ENCODE peak calls at places on chromosomes 13 and 19, in five cellular contexts. One of them, this sample, is unnamed.

GRCh38 chr13:74974234-74974879 is 507.6 kb downstream of the TBC1D4 start:
- DNase-seq in prostate gland: no peak
- DNase-seq in foreskin keratinocyte: no peak
- DNase-seq in spleen: no peak
- DNase-seq in Peyer's patch: no peak
- DNase-seq in this sample: no peak

GRCh38 chr19:38635483-38636399 is 11.7 kb upstream of the ACTN4 start:
- DNase-seq in prostate gland: no peak
- DNase-seq in foreskin keratinocyte: no peak
- DNase-seq in spleen: no peak
- DNase-seq in Peyer's patch: no peak
- DNase-seq in this sample: no peak

GRCh38 chr19:46697142-46697960 is 19.6 kb downstream of the PRKD2 start:
- DNase-seq in prostate gland: peak; percentile 62
- DNase-seq in foreskin keratinocyte: no peak
- DNase-seq in spleen: peak; percentile 91
- DNase-seq in Peyer's patch: peak; percentile 94
- DNase-seq in this sample: no peak

GRCh38 chr13:41389580-41389979 is 67.8 kb upstream of the RGCC start:
- DNase-seq in prostate gland: no peak
- DNase-seq in foreskin keratinocyte: no peak
- DNase-seq in spleen: no peak
- DNase-seq in Peyer's patch: no peak
- DNase-seq in this sample: no peak

GRCh38 chr19:11446652-11447301 is 11.3 kb downstream of the PRKCSH start:
- DNase-seq in prostate gland: no peak
- DNase-seq in foreskin keratinocyte: no peak
- DNase-seq in spleen: peak; percentile 90
- DNase-seq in Peyer's patch: peak; percentile 58
- DNase-seq in this sample: peak; percentile 47

GRCh38 chr19:384801-385169 is 24.2 kb downstream of the C2CD4C start:
- DNase-seq in prostate gland: no peak
- DNase-seq in foreskin keratinocyte: no peak
- DNase-seq in spleen: peak; percentile 37
- DNase-seq in Peyer's patch: no peak
- DNase-seq in this sample: no peak

GRCh38 chr13:51928231-51928630 is 66.5 kb downstream of the CCDC70 start:
- DNase-seq in prostate gland: no peak
- DNase-seq in foreskin keratinocyte: no peak
- DNase-seq in spleen: no peak
- DNase-seq in Peyer's patch: no peak
- DNase-seq in this sample: no peak

GRCh38 chr19:10888421-10888866 is 17.1 kb downstream of the CARM1 start:
- DNase-seq in prostate gland: peak; percentile 25
- DNase-seq in foreskin keratinocyte: no peak
- DNase-seq in spleen: no peak
- DNase-seq in Peyer's patch: no peak
- DNase-seq in this sample: no peak

GRCh38 chr13:43608400-43609137 is 178.2 kb downstream of the ENOX1 start:
- DNase-seq in prostate gland: no peak
- DNase-seq in foreskin keratinocyte: no peak
- DNase-seq in spleen: no peak
- DNase-seq in Peyer's patch: no peak
- DNase-seq in this sample: no peak

GRCh38 chr19:16268676-16269319 is 55.8 kb upstream of the KLF2 start:
- DNase-seq in prostate gland: no peak
- DNase-seq in foreskin keratinocyte: no peak
- DNase-seq in spleen: no peak
- DNase-seq in Peyer's patch: no peak
- DNase-seq in this sample: no peak

GRCh38 chr19:2097330-2098327 is 914 bp downstream of the IZUMO4 start:
- DNase-seq in prostate gland: peak; percentile 23
- DNase-seq in foreskin keratinocyte: no peak
- DNase-seq in spleen: peak; percentile 89
- DNase-seq in Peyer's patch: no peak
- DNase-seq in this sample: no peak

GRCh38 chr19:35555301-35556005 is 8.0 kb downstream of the ATP4A start:
- DNase-seq in prostate gland: no peak
- DNase-seq in foreskin keratinocyte: no peak
- DNase-seq in spleen: peak; percentile 56
- DNase-seq in Peyer's patch: no peak
- DNase-seq in this sample: no peak

GRCh38 chr19:1959928-1960589 is 19.1 kb downstream of the CSNK1G2 start:
- DNase-seq in prostate gland: no peak
- DNase-seq in foreskin keratinocyte: no peak
- DNase-seq in spleen: no peak
- DNase-seq in Peyer's patch: no peak
- DNase-seq in this sample: no peak

GRCh38 chr13:21676611-21677021 is 5.7 kb downstream of the FGF9 start:
- DNase-seq in prostate gland: no peak
- DNase-seq in foreskin keratinocyte: no peak
- DNase-seq in spleen: no peak
- DNase-seq in Peyer's patch: peak; percentile 63
- DNase-seq in this sample: no peak

GRCh38 chr19:43470288-43470687 is 4.9 kb upstream of the LYPD3 start:
- DNase-seq in prostate gland: no peak
- DNase-seq in foreskin keratinocyte: peak; percentile 56
- DNase-seq in spleen: no peak
- DNase-seq in Peyer's patch: no peak
- DNase-seq in this sample: peak; percentile 95

GRCh38 chr13:51222510-51223283 is 499 bp downstream of the FAM124A start:
- DNase-seq in prostate gland: no peak
- DNase-seq in foreskin keratinocyte: no peak
- DNase-seq in spleen: no peak
- DNase-seq in Peyer's patch: no peak
- DNase-seq in this sample: no peak

GRCh38 chr13:27622102-27622820 is 569 bp downstream of the POLR1D start:
- DNase-seq in prostate gland: peak; percentile 15
- DNase-seq in foreskin keratinocyte: no peak
- DNase-seq in spleen: no peak
- DNase-seq in Peyer's patch: no peak
- DNase-seq in this sample: peak; percentile 6

GRCh38 chr13:98307392-98307743 is 130.3 kb upstream of the RNF113B start:
- DNase-seq in prostate gland: no peak
- DNase-seq in foreskin keratinocyte: no peak
- DNase-seq in spleen: no peak
- DNase-seq in Peyer's patch: no peak
- DNase-seq in this sample: no peak

GRCh38 chr19:7658219-7658686 is 10.6 kb upstream of the RETN start:
- DNase-seq in prostate gland: no peak
- DNase-seq in foreskin keratinocyte: no peak
- DNase-seq in spleen: no peak
- DNase-seq in Peyer's patch: peak; percentile 72
- DNase-seq in this sample: no peak

GRCh38 chr13:75830842-75831241 is 194.7 kb downstream of the LMO7 start:
- DNase-seq in prostate gland: no peak
- DNase-seq in foreskin keratinocyte: no peak
- DNase-seq in spleen: no peak
- DNase-seq in Peyer's patch: no peak
- DNase-seq in this sample: no peak

GRCh38 chr19:58578430-58578925 is 5.3 kb upstream of the MZF1 start:
- DNase-seq in prostate gland: no peak
- DNase-seq in foreskin keratinocyte: no peak
- DNase-seq in spleen: no peak
- DNase-seq in Peyer's patch: no peak
- DNase-seq in this sample: no peak

GRCh38 chr19:58573658-58574164 is 576 bp upstream of the MZF1 start:
- DNase-seq in prostate gland: no peak
- DNase-seq in foreskin keratinocyte: no peak
- DNase-seq in spleen: no peak
- DNase-seq in Peyer's patch: no peak
- DNase-seq in this sample: no peak

GRCh38 chr19:58577581-58578429 is 4.7 kb upstream of the MZF1 start:
- DNase-seq in prostate gland: peak; percentile 3
- DNase-seq in foreskin keratinocyte: no peak
- DNase-seq in spleen: peak; percentile 64
- DNase-seq in Peyer's patch: peak; percentile 40
- DNase-seq in this sample: no peak

GRCh38 chr19:58572818-58573657 is at the start of gene MZF1:
- DNase-seq in prostate gland: peak; percentile 100
- DNase-seq in foreskin keratinocyte: peak; percentile 100
- DNase-seq in spleen: peak; percentile 100
- DNase-seq in Peyer's patch: peak; percentile 100
- DNase-seq in this sample: peak; percentile 100

DNA sequence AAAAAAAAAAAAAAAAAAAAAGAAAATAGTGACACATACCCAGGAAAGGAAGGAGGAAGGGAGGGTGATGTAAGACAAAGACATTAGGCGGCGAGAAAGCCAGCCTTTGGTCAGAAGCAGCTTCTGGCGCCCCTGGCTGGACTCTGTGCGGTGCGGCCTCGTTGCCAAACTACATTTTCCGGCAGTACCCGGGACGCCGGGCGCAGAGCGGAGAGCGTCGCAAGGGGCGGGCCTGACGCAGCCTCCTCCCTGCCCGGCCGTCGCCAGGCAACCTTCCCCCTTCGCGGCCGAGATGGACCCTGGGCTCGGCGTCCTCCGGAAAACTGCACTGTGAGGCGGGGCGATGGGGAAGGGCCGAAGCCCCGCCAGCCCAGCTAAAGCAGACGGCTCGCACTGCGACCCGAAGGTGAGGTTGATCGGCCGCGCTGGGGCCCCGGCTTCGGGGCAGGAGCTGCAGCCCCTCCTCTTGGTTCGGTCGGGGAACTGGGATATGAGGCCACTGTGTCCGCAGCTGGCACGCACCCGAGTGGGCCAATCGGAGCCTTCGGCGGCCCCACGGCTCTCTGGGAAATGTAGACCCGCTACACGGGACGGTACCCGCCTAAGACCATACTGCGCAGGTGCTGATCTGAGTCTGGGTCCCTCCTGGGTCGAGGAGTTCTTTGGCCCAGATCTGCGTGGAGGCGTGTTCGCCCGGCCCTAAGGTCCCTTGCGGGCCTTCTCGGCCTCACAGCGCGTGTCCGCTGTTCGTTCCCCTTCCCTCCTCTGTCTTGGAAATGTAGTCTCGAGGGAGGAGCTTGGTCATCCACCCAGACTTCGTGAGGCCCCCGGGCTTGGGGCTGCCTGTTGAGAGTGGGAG is 2.3 kb upstream of the MZF1 start:
- DNase-seq in prostate gland: peak; percentile 82
- DNase-seq in foreskin keratinocyte: peak; percentile 89
- DNase-seq in spleen: peak; percentile 97
- DNase-seq in Peyer's patch: peak; percentile 94
- DNase-seq in this sample: peak; percentile 47
- TF ChIP-seq CTCF in prostate gland: no peak
- TF ChIP-seq CTCF in foreskin keratinocyte: peak; percentile 43
- TF ChIP-seq CTCF in spleen: peak; percentile 19
- TF ChIP-seq CTCF in Peyer's patch: no peak
- TF ChIP-seq CTCF in this sample: no peak

GRCh38 chr19:50607388-50607787 is 32.3 kb downstream of the SYT3 start:
- DNase-seq in prostate gland: no peak
- DNase-seq in foreskin keratinocyte: no peak
- DNase-seq in spleen: peak; percentile 30
- DNase-seq in Peyer's patch: no peak
- DNase-seq in this sample: no peak

GRCh38 chr19:50602089-50602422 is 33.8 kb upstream of the LRRC4B start:
- DNase-seq in prostate gland: no peak
- DNase-seq in foreskin keratinocyte: no peak
- DNase-seq in spleen: no peak
- DNase-seq in Peyer's patch: no peak
- DNase-seq in this sample: no peak

GRCh38 chr19:50601407-50602088 is 33.3 kb upstream of the LRRC4B start:
- DNase-seq in prostate gland: no peak
- DNase-seq in foreskin keratinocyte: no peak
- DNase-seq in spleen: peak; percentile 2
- DNase-seq in Peyer's patch: no peak
- DNase-seq in this sample: no peak

GRCh38 chr19:50602496-50602895 is 34.3 kb upstream of the LRRC4B start:
- DNase-seq in prostate gland: no peak
- DNase-seq in foreskin keratinocyte: no peak
- DNase-seq in spleen: no peak
- DNase-seq in Peyer's patch: no peak
- DNase-seq in this sample: no peak

DNA sequence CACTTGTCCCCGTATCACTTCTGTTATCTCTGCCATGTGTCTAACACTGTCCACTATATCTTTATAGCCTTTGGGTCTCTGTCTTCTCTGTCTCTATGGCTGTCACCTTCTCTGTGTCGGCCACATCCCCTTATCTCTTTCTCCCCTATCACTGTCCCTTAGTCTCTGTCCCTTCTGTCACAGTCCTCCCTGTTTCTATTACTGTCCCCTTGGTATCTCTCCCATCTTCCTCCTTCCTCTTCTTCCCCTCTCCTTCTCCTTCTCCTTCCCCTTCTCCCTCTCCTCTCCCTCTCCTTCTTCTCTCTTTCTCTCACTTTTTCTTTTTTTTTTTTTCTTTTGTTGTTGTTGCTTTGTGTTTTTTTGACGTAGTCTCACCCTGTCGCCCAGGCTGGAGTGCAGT is 34.7 kb upstream of the LRRC4B start:
- DNase-seq in prostate gland: no peak
- DNase-seq in foreskin keratinocyte: no peak
- DNase-seq in spleen: no peak
- DNase-seq in Peyer's patch: no peak
- DNase-seq in this sample: no peak
- H3K27ac ChIP-seq in prostate gland: no peak overlapping the region
- H3K27ac ChIP-seq in foreskin keratinocyte: no peak overlapping the region
- H3K27ac ChIP-seq in spleen: no peak overlapping the region
- H3K27ac ChIP-seq in Peyer's patch: no peak overlapping the region
- H3K27ac ChIP-seq in this sample: no peak overlapping the region

DNA sequence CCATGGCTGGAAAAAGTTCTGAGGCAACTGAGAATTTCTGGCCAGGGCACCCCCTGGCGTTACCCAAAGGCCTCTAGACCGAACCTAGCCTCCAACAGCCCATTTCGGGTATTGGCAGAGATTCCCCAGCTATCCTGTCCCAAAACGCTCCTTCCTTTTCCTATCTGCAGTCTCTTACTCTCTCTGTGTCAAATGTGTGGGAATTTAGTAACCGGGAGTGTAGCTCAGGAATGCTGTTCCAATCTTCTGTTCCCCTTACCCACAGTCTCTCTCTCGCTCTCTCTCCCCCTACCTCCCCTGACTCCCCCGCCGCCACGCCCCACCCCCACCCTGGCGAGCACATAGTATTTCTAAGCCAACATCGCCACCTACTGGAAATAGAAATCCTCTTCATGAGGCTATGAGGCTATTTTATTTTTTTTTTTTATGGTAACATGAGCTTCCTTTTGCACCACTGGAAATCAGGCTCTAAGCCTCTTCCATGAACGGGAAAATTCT is 27.0 kb downstream of the OXGR1 start:
- DNase-seq in prostate gland: no peak
- DNase-seq in foreskin keratinocyte: no peak
- DNase-seq in spleen: no peak
- DNase-seq in Peyer's patch: no peak
- DNase-seq in this sample: no peak
- TF ChIP-seq CTCF in prostate gland: peak; percentile 34
- TF ChIP-seq CTCF in foreskin keratinocyte: peak; percentile 11
- TF ChIP-seq CTCF in spleen: no peak
- TF ChIP-seq CTCF in Peyer's patch: no peak
- TF ChIP-seq CTCF in this sample: no peak

DNA sequence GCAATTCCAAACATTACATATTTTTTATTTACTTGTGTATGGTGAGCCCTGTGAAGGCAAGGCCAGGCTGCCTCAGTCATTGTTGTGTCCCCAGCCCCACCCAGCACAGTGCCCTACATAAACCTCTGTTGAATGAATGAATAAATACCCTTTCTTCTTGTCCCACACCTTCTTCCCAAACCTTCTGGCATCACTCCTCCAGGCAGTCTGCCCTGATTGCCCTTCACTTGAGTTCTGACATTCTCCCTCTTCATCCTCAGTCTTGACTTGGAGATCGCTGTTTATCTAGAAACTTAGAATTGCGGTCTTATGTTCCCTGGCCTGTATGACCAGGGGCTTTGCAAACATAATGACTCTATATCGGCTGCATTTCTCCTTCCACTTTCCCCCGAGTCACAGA is 5.2 kb upstream of the OPA3 start:
- DNase-seq in prostate gland: no peak
- DNase-seq in foreskin keratinocyte: no peak
- DNase-seq in spleen: no peak
- DNase-seq in Peyer's patch: no peak
- DNase-seq in this sample: no peak
- H3K27ac ChIP-seq in prostate gland: no peak overlapping the region
- H3K27ac ChIP-seq in foreskin keratinocyte: no peak overlapping the region
- H3K27ac ChIP-seq in spleen: no peak overlapping the region
- H3K27ac ChIP-seq in Peyer's patch: no peak overlapping the region
- H3K27ac ChIP-seq in this sample: no peak overlapping the region